ENCODE peak calls at places on chromosome 3, in seven cellular contexts. Y is fibroblast of lung; B is left lung; E is heart left ventricle; P is testis; T is CD4-positive, alpha-beta memory T cell; Q is AG04450. Z is an unnamed sample.

GRCh38 chr3:185276415-185276814 is 22.6 kb upstream of the EHHADH start:
- DNase-seq in Y (no peak), E (no peak), P (no peak), Q (no peak), T (no peak), B (no peak), Z (no peak)

GRCh38 chr3:140736863-140737460 is 59.1 kb downstream of the TRIM42 start:
- DNase-seq in E (peak), P (peak), Y (peak), T (no peak), B (no peak), Q (no peak), Z (no peak)

GRCh38 chr3:20669184-20669583 is 483.2 kb upstream of the SGO1 start:
- DNase-seq in Q (no peak), P (no peak), T (no peak), B (no peak), Y (no peak), E (peak), Z (no peak)

GRCh38 chr3:72113964-72114363 is 329.0 kb upstream of the PROK2 start:
- DNase-seq in B (no peak), T (no peak), Q (no peak), Y (no peak), E (no peak), P (no peak), Z (no peak)

GRCh38 chr3:145767909-145768308 is 393.1 kb downstream of the PLOD2 start:
- DNase-seq in Q (no peak), B (no peak), T (no peak), P (no peak), Y (peak), E (no peak), Z (no peak)

GRCh38 chr3:69738291-69738690 is 973 bp upstream of the MITF start:
- DNase-seq in Q (no peak), E (no peak), T (no peak), Y (peak), B (no peak), P (no peak), Z (no peak)

GRCh38 chr3:128075516-128076464 is 23.6 kb downstream of the SEC61A1 start:
- DNase-seq in T (peak), Y (peak), B (peak), P (peak), E (peak), Q (peak), Z (peak)

GRCh38 chr3:13391308-13391707 is 28.8 kb downstream of the NUP210 start:
- DNase-seq in B (no peak), P (no peak), Y (no peak), T (peak), Q (no peak), E (no peak), Z (no peak)

GRCh38 chr3:44048196-44048924 is 193.3 kb upstream of the TOPAZ1 start:
- DNase-seq in P (no peak), E (no peak), B (no peak), Y (no peak), T (no peak), Q (no peak), Z (no peak)

GRCh38 chr3:81778678-81779182 is 17.3 kb upstream of the GBE1 start:
- DNase-seq in Y (peak), B (no peak), T (no peak), E (no peak), P (no peak), Q (peak), Z (no peak)

GRCh38 chr3:188164248-188164687 is 10.3 kb downstream of the LPP start:
- DNase-seq in Y (no peak), B (no peak), Q (no peak), T (no peak), E (no peak), P (no peak), Z (no peak)

GRCh38 chr3:100268156-100268555 is 7.4 kb downstream of the TBC1D23 start:
- DNase-seq in E (no peak), P (no peak), Q (no peak), B (no peak), T (no peak), Y (peak), Z (no peak)

GRCh38 chr3:40187945-40188344 is 121.6 kb upstream of the EIF1B start:
- DNase-seq in B (no peak), Q (no peak), P (no peak), E (no peak), Y (no peak), T (no peak), Z (no peak)

GRCh38 chr3:171129827-171130226 is 103.3 kb upstream of the SLC2A2 start:
- DNase-seq in E (no peak), Y (peak), B (no peak), Q (no peak), T (no peak), P (no peak), Z (no peak)

GRCh38 chr3:71532639-71533395 is 50.7 kb downstream of the FOXP1 start:
- DNase-seq in Y (peak), Q (no peak), B (no peak), P (no peak), T (no peak), E (peak), Z (no peak)

GRCh38 chr3:4680881-4681300 is 187.7 kb downstream of the ITPR1 start:
- DNase-seq in Q (no peak), E (no peak), P (no peak), B (no peak), T (no peak), Y (no peak), Z (no peak)

GRCh38 chr3:108838411-108838810 is 15.8 kb downstream of the TRAT1 start:
- DNase-seq in P (no peak), Q (no peak), E (no peak), T (peak), B (no peak), Y (no peak), Z (no peak)

GRCh38 chr3:123533554-123534159 is 51.2 kb downstream of the HACD2 start:
- DNase-seq in Q (no peak), B (no peak), T (no peak), E (no peak), P (no peak), Y (peak), Z (no peak)

GRCh38 chr3:87503901-87504498 is 227.6 kb upstream of the POU1F1 start:
- DNase-seq in T (peak), B (no peak), Q (peak), E (no peak), P (peak), Y (peak), Z (peak)

GRCh38 chr3:153144779-153145178 is 17.2 kb upstream of the RAP2B start:
- DNase-seq in P (no peak), E (no peak), B (no peak), Q (no peak), T (no peak), Y (peak), Z (no peak)

GRCh38 chr3:123296261-123296660 is 94.5 kb downstream of the SEC22A start:
- DNase-seq in T (no peak), E (no peak), P (no peak), Q (no peak), B (peak), Y (no peak), Z (no peak)

GRCh38 chr3:10085738-10086137 is 22.3 kb downstream of the FANCD2OS start:
- DNase-seq in B (no peak), E (no peak), Q (no peak), Y (no peak), P (no peak), T (no peak), Z (no peak)

GRCh38 chr3:129688310-129688895 is 81.9 kb upstream of the PLXND1 start:
- DNase-seq in P (peak), T (no peak), Y (peak), B (peak), E (peak), Q (no peak), Z (no peak)

GRCh38 chr3:143070977-143071551 is 48.5 kb upstream of the CHST2 start:
- DNase-seq in T (no peak), B (no peak), P (no peak), Q (peak), Y (peak), E (no peak), Z (no peak)

GRCh38 chr3:88986834-88987233 is 120.6 kb upstream of the EPHA3 start:
- DNase-seq in P (no peak), B (no peak), E (no peak), Y (peak), Q (peak), T (no peak), Z (no peak)

GRCh38 chr3:71055602-71056001 is 527.9 kb downstream of the FOXP1 start:
- DNase-seq in E (no peak), Y (peak), Q (no peak), T (no peak), P (no peak), B (no peak), Z (no peak)

GRCh38 chr3:188947983-188948657 is 223.7 kb upstream of the TPRG1 start:
- DNase-seq in Y (peak), B (peak), E (peak), Q (no peak), T (no peak), P (peak), Z (no peak)

GRCh38 chr3:143433787-143434378 is 314.3 kb downstream of the CHST2 start:
- DNase-seq in T (no peak), E (no peak), P (no peak), Q (no peak), Y (no peak), B (no peak), Z (no peak)

GRCh38 chr3:14810070-14810732 is 8.6 kb upstream of the FGD5 start:
- DNase-seq in E (peak), T (no peak), Y (no peak), P (peak), Q (no peak), B (no peak), Z (no peak)

GRCh38 chr3:14810795-14811661 is 7.7 kb upstream of the FGD5 start:
- DNase-seq in T (no peak), Y (no peak), B (no peak), P (peak), Q (no peak), E (no peak), Z (no peak)

GRCh38 chr3:14814473-14814872 is 4.3 kb upstream of the FGD5 start:
- DNase-seq in B (no peak), Y (no peak), P (no peak), E (peak), Q (no peak), T (no peak), Z (no peak)

GRCh38 chr3:14812196-14812785 is 6.5 kb upstream of the FGD5 start:
- DNase-seq in Q (no peak), E (no peak), T (no peak), Y (no peak), B (no peak), P (no peak), Z (no peak)

GRCh38 chr3:14811733-14812132 is 7.0 kb upstream of the FGD5 start:
- DNase-seq in P (no peak), Y (no peak), B (no peak), Q (no peak), E (no peak), T (no peak), Z (no peak)
- H3K4me3 ChIP-seq in P (peak), Y (no peak), B (peak), Q (no peak), E (peak), T (no peak), Z (no peak)

DNA sequence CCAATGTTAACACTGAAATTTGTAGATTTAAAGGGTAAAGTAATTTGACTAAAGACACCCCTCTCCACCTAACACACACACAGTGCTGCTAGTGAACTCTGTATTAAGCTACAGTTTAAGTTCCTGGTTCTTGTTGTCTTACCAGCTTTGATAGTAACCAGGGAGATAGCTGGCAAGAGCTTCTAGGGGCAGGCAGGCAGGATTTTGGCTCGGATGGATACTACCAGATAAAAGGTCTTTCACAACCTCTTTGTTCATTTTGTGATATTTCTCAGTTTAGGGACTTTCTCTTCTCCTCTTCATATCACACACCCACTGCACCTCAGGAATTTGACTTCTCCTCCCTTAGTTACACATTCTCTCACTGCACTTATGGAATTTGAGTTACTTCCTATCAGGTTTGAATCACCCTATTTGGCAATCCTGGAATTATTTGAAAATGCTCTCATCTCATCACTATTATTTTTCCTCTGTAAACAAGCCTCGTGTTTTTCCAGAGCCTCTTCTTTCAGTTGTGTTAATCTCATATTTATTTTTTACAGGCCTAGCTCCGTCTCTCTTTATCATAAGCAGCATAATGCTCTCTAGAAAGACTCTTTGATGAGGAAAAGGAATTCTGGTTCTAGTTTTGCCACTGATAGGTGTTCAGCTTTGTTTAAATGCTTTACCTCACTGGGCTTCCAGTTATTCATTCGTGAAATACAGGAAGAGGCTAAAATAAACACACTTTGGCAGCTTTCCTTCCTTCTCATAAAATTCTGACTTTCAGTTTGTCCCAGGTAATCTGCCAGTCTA is 23.0 kb upstream of the CLDN1 start:
- DNase-seq in E (peak), T (no peak), P (no peak), Q (peak), B (no peak), Y (peak), Z (no peak)
- H3K4me3 ChIP-seq in E (no peak), T (no peak), P (no peak), Q (peak), B (no peak), Y (no peak), Z (no peak)

DNA sequence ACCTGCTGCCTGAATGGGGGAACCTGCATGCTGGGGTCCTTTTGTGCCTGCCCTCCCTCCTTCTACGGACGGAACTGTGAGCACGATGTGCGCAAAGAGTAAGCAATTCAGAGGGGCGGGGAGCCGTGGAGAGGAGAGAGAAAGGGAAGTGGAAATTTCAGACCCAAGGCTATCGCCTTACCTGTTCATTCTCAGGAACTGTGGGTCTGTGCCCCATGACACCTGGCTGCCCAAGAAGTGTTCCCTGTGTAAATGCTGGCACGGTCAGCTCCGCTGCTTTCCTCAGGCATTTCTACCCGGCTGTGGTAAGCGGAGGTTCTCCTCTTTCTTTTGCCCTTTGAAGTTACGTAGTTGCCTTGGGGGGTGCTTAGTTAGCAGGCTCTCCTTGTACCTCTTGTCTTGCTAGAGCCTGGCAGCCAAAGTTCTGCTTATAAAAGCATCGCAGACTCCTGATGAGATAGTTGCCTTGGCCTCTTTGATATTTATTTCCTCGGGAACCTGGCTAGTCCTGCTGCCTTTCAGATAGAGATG is 13.7 kb upstream of the LRRC2 start:
- DNase-seq in Q (no peak), E (no peak), T (no peak), Y (no peak), B (no peak), P (no peak), Z (no peak)
- H3K4me3 ChIP-seq in Q (no peak), E (no peak), T (no peak), Y (no peak), B (no peak), P (no peak), Z (no peak)

GRCh38 chr3:192888121-192888520 is 29.5 kb downstream of the MB21D2 start:
- DNase-seq in Y (peak), B (no peak), T (no peak), E (no peak), P (no peak), Q (no peak), Z (no peak)

GRCh38 chr3:192889694-192890093 is 28.0 kb downstream of the MB21D2 start:
- DNase-seq in T (no peak), B (no peak), Q (no peak), Y (no peak), E (no peak), P (no peak), Z (no peak)

GRCh38 chr3:192887047-192887446 is 30.6 kb downstream of the MB21D2 start:
- DNase-seq in Q (no peak), P (no peak), B (no peak), T (peak), Y (peak), E (no peak), Z (no peak)

GRCh38 chr3:192885374-192885773 is 32.3 kb downstream of the MB21D2 start:
- DNase-seq in P (peak), T (no peak), Y (no peak), Q (no peak), B (no peak), E (no peak), Z (no peak)

GRCh38 chr3:192887701-192888100 is 30.0 kb downstream of the MB21D2 start:
- DNase-seq in B (no peak), P (no peak), Q (no peak), T (no peak), Y (no peak), E (no peak), Z (no peak)
- H3K4me3 ChIP-seq in B (no peak), P (no peak), Q (no peak), T (no peak), Y (no peak), E (no peak), Z (no peak)

DNA sequence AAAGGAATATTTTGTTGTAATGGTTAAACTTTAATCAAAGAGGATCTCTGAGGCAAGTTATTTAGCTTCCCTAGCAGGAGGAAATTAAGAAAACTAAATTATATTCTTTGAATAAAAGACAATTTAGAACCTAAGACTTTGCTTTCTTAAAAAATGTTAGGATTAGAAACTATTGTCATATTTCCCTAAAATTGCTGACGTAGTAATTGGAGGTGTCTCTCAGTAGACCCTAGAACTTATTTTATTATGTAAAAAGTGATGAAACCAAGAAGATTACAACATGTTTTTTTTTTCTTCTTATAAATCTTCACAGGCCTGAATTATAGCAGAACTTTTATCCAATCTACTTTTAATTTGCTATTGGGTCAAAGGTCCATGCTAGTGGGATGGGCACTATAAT is 363.3 kb upstream of the THRB start:
- DNase-seq in Y (no peak), T (no peak), B (no peak), Q (no peak), E (no peak), P (no peak), Z (no peak)
- H3K4me3 ChIP-seq in Y (no peak), T (no peak), B (no peak), Q (no peak), E (no peak), P (no peak), Z (no peak)

DNA sequence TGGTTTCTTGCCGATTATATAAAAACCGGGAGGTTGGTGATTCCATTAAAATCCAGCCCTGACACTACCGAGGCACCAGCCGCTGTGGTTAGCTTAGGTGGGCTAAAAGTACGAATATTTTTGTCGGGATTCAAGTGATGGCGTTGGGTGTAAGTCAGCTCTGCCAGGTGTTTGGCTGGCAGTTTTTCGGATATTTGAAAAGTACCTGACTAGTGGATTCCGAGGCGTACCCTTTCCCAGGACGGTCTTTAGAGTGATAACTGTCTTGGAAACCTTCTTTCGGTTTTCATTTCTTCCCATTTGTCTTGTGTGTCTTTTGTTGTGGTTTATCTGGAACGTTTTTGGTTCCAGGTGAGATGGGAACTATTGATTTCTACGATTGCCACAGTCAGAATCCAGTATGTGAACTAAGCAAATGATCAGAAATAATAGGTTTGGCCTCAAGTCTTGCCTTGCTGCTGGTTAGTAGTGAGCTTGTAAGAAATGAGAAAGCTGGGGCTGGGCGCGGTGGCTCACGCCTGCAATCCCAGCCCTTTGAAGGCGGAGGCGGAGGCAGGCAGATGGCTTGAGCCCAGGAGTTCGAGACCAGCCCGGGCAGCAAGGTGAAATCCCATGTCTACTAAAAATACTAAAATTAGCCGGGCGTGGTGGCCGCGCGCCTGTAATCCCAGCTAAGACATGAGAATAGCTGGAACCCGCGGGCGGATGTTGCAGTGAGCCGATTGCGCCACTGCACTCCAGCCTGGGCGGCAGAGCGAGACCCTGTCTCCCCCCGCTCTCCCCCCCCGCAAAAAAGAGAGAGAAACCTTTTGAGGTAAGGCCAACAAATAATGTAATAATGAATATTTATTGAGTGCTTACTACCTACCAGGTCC is 1.4 kb downstream of the FYTTD1 start:
- DNase-seq in T (peak), P (peak), B (peak), Q (no peak), E (peak), Y (peak), Z (no peak)
- H3K4me3 ChIP-seq in T (peak), P (peak), B (peak), Q (peak), E (peak), Y (peak), Z (peak)

GRCh38 chr3:30078736-30079135 is 527.7 kb upstream of the TGFBR2 start:
- DNase-seq in Y (no peak), B (no peak), T (no peak), E (no peak), P (no peak), Q (no peak), Z (no peak)
- H3K4me3 ChIP-seq in Y (no peak), B (no peak), T (no peak), E (no peak), P (no peak), Q (no peak), Z (no peak)

Z was measured in Jurkat, Clone E6-1.